ENCODE peak calls at places on chromosome 1, in eight cellular contexts. Z, C, S, U, H, T, L and F are unnamed samples.
A peak's percentile ranks its signal among the peaks of the same experiment; 100 is the strongest.

GRCh38 chr1:240666548-240667198 is 54.7 kb upstream of the GREM2 start:
- DNase-seq in Z (no peak), C (no peak), S (no peak), T (no peak), L (no peak), H (no peak), U (no peak), F (no peak)

GRCh38 chr1:204714861-204715511 is 29.4 kb upstream of the LRRN2 start:
- DNase-seq in L (peak; percentile 45), U (no peak), S (no peak), H (no peak), T (no peak), C (no peak), Z (peak; percentile 100), F (no peak)

GRCh38 chr1:41365320-41365633 is 4.0 kb downstream of the FOXO6 start:
- DNase-seq in L (no peak), U (no peak), Z (no peak), C (no peak), S (no peak), T (no peak), H (no peak), F (no peak)

GRCh38 chr1:94675373-94675772 is 133.8 kb upstream of the F3 start:
- DNase-seq in L (no peak), Z (no peak), H (no peak), C (no peak), U (no peak), T (no peak), S (no peak), F (no peak)

GRCh38 chr1:163928080-163928479 is 606.3 kb downstream of the NUF2 start:
- DNase-seq in L (no peak), U (no peak), S (no peak), Z (no peak), C (no peak), H (no peak), T (no peak), F (no peak)

GRCh38 chr1:81799939-81800740 is 594 bp upstream of the ADGRL2 start:
- DNase-seq in T (no peak), H (peak; percentile 71), Z (peak; percentile 85), S (no peak), L (peak; percentile 73), C (no peak), U (no peak), F (no peak)

GRCh38 chr1:225768662-225769426 is 8.8 kb upstream of the SRP9 start:
- DNase-seq in S (no peak), L (peak; percentile 24), C (no peak), U (no peak), H (no peak), Z (no peak), T (no peak), F (no peak)

GRCh38 chr1:241611063-241611462 is 29.1 kb downstream of the CHML start:
- DNase-seq in H (no peak), S (peak; percentile 71), T (no peak), L (no peak), Z (peak; percentile 35), U (no peak), C (peak; percentile 78), F (peak; percentile 64)

GRCh38 chr1:11528636-11529121 is 49.7 kb downstream of the DISP3 start:
- DNase-seq in L (no peak), S (no peak), T (no peak), U (no peak), H (no peak), C (no peak), Z (no peak), F (no peak)